ENCODE peak calls at places on chromosomes 12 and 14, in six cellular contexts. V is heart left ventricle, W is lung, R is WERI-Rb-1, O is Peyer's patch, C is colonic mucosa. Y is an unnamed sample.

GRCh38 chr14:75589896-75590295 is 11.5 kb downstream of the FLVCR2 start:
- DNase-seq in C (no peak), W (no peak), V (no peak), R (no peak), O (no peak), Y (no peak)

GRCh38 chr12:46264057-46264456 is 4.8 kb downstream of the SLC38A1 start:
- DNase-seq in C (no peak), O (no peak), R (no peak), V (no peak), W (no peak), Y (no peak)

GRCh38 chr12:94266796-94267529 is 118.6 kb downstream of the PLXNC1 start:
- DNase-seq in V (no peak), R (no peak), O (no peak), W (no peak), C (no peak), Y (peak; percentile 7)

GRCh38 chr12:27779416-27779815 is 617 bp upstream of the KLHL42 start:
- DNase-seq in W (no peak), C (peak; percentile 33), R (peak; percentile 62), O (peak; percentile 25), V (no peak), Y (no peak)

GRCh38 chr12:27864521-27864920 is 84.5 kb upstream of the MANSC4 start:
- DNase-seq in O (no peak), V (no peak), R (no peak), C (no peak), W (no peak), Y (no peak)

GRCh38 chr12:29908154-29908553 is 124.4 kb upstream of the TMTC1 start:
- DNase-seq in C (no peak), V (no peak), W (no peak), R (no peak), O (no peak), Y (no peak)

GRCh38 chr14:68506645-68507405 is 286.0 kb downstream of the ZFP36L1 start:
- DNase-seq in C (no peak), R (no peak), V (no peak), O (peak; percentile 68), W (peak; percentile 47), Y (no peak)

GRCh38 chr14:73289729-73290128 is 52.4 kb downstream of the PAPLN start:
- DNase-seq in O (no peak), C (no peak), V (no peak), W (no peak), R (no peak), Y (no peak)

GRCh38 chr12:76117067-76117691 is 32.7 kb upstream of the NAP1L1 start:
- DNase-seq in C (no peak), O (no peak), V (no peak), W (no peak), R (no peak), Y (no peak)

GRCh38 chr14:99075061-99075460 is 196.9 kb downstream of the BCL11B start:
- DNase-seq in V (no peak), C (peak; percentile 7), R (no peak), O (no peak), W (peak; percentile 25), Y (no peak)

GRCh38 chr12:5789469-5789968 is 155.5 kb downstream of the ANO2 start:
- DNase-seq in R (no peak), O (no peak), W (peak; percentile 31), V (no peak), C (no peak), Y (no peak)

GRCh38 chr12:65699251-65699650 is 125.0 kb upstream of the HMGA2 start:
- DNase-seq in W (no peak), C (no peak), V (no peak), R (no peak), O (no peak), Y (peak; percentile 49)

GRCh38 chr14:59918824-59919581 is 941 bp upstream of the LRRC9 start:
- DNase-seq in R (peak; percentile 37), C (no peak), W (no peak), O (no peak), V (peak; percentile 26), Y (no peak)

GRCh38 chr14:90518941-90519256 is 122.1 kb downstream of the CALM1 start:
- DNase-seq in V (peak; percentile 25), O (no peak), W (no peak), C (peak; percentile 70), R (peak; percentile 52), Y (no peak)

GRCh38 chr14:67335781-67336180 is 23.8 kb downstream of the ATP6V1D start:
- DNase-seq in O (no peak), R (peak; percentile 20), C (no peak), V (no peak), W (no peak), Y (no peak)

GRCh38 chr14:64762044-64763034 is 58.1 kb downstream of the PLEKHG3 start:
- DNase-seq in V (peak; percentile 92), C (peak; percentile 89), R (peak; percentile 62), W (peak; percentile 57), O (no peak), Y (peak; percentile 81)

GRCh38 chr12:88416155-88416554 is 164.1 kb downstream of the KITLG start:
- DNase-seq in O (no peak), R (no peak), W (no peak), V (no peak), C (no peak), Y (no peak)

GRCh38 chr12:85155791-85156190 is 119.6 kb downstream of the LRRIQ1 start:
- DNase-seq in C (no peak), W (no peak), V (no peak), O (no peak), R (no peak), Y (no peak)

GRCh38 chr12:13570005-13570694 is 373.6 kb downstream of the EMP1 start:
- DNase-seq in W (no peak), C (no peak), O (no peak), R (no peak), V (no peak), Y (no peak)

GRCh38 chr12:32139064-32139421 is 32.4 kb downstream of the BICD1 start:
- DNase-seq in O (peak; percentile 76), V (no peak), R (no peak), C (peak; percentile 20), W (no peak), Y (no peak)

GRCh38 chr12:104938371-104938770 is 19.7 kb downstream of the SLC41A2 start:
- DNase-seq in W (no peak), C (no peak), V (no peak), R (no peak), O (no peak), Y (no peak)

GRCh38 chr14:104686624-104687517 is 2.5 kb upstream of the INF2 start:
- DNase-seq in V (no peak), R (no peak), W (no peak), O (peak; percentile 43), C (peak; percentile 70), Y (no peak)

GRCh38 chr14:79585845-79586244 is 625.5 kb downstream of the DIO2 start:
- DNase-seq in C (no peak), R (no peak), V (no peak), W (no peak), O (no peak), Y (peak; percentile 67)

GRCh38 chr14:20247651-20248246 is 8.7 kb downstream of the OR11H4 start:
- DNase-seq in R (no peak), W (no peak), C (no peak), O (no peak), V (no peak), Y (no peak)

GRCh38 chr14:83485591-83485990 is 1951.9 kb upstream of the SEL1L start:
- DNase-seq in R (no peak), V (no peak), W (no peak), C (no peak), O (no peak), Y (no peak)

GRCh38 chr14:100602621-100603020 is 15.4 kb upstream of the BEGAIN start:
- DNase-seq in O (no peak), V (no peak), R (no peak), W (no peak), C (no peak), Y (no peak)

GRCh38 chr14:61812347-61813100 is 50.3 kb downstream of the SNAPC1 start:
- DNase-seq in V (no peak), C (no peak), W (no peak), R (peak; percentile 37), O (no peak), Y (no peak)

GRCh38 chr14:61811882-61812346 is 49.7 kb downstream of the SNAPC1 start:
- DNase-seq in R (no peak), C (no peak), O (no peak), V (no peak), W (no peak), Y (no peak)

DNA sequence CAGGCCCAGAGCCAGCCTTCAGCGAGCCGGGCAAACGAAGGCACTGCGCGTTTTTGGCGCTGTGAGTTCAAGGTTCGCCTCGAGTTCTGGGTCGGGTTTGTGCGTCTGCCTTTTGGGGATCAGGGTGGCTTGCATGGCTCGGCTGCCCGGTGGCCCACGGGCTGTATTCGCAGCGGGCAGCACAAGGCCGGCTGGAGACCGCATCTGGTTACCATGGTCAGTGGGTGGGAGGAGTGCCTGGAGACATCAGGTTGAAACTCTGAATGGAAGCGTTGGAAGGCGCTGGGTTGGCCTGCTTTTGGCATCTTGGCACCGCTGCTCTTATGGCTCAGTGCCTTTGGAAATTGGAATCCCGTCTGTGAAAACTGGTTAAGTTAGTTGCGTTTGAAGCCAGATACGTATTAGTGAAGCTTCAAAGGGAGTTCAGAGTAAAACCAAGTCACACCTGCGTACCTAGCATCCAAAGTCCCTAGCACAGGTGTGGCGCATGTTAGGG is 50.9 kb downstream of the SNAPC1 start:
- DNase-seq in W (no peak), R (no peak), C (no peak), O (no peak), V (no peak), Y (no peak)
- H3K4me3 ChIP-seq in W (no peak overlapping the region), R (peak overlapping the region; percentile 47), C (no peak overlapping the region), O (no peak overlapping the region), V (peak overlapping the region; percentile 56), Y (peak overlapping the region; percentile 35)

GRCh38 chr14:89344871-89345270 is 72.2 kb downstream of the FOXN3 start:
- DNase-seq in O (no peak), W (no peak), R (no peak), V (peak; percentile 30), C (no peak), Y (no peak)
- H3K27ac ChIP-seq in O (no peak overlapping the region), W (no peak overlapping the region), R (no peak overlapping the region), V (no peak overlapping the region), C (no peak overlapping the region), Y (no peak overlapping the region)

DNA sequence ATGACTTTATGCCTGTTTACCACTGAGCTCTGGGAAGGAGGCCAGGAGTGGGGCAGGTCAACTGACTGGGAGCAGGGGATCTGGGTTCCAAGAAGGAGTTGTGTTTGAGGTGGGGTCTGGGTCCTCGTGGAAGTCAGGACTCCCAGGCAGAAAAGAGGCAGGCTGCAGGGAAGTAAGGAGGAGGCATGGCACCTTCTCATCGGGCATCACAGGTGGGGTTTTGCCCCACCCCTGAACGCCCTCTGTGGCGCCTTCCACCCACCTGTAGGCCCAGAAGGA is 386 bp downstream of the LTB4R2 start:
- DNase-seq in V (no peak), O (no peak), R (no peak), C (peak; percentile 75), W (no peak), Y (no peak)
- H3K4me3 ChIP-seq in V (peak overlapping the region; percentile 53), O (peak overlapping the region; percentile 44), R (no peak overlapping the region), C (peak overlapping the region; percentile 50), W (peak overlapping the region; percentile 42), Y (no peak overlapping the region)

DNA sequence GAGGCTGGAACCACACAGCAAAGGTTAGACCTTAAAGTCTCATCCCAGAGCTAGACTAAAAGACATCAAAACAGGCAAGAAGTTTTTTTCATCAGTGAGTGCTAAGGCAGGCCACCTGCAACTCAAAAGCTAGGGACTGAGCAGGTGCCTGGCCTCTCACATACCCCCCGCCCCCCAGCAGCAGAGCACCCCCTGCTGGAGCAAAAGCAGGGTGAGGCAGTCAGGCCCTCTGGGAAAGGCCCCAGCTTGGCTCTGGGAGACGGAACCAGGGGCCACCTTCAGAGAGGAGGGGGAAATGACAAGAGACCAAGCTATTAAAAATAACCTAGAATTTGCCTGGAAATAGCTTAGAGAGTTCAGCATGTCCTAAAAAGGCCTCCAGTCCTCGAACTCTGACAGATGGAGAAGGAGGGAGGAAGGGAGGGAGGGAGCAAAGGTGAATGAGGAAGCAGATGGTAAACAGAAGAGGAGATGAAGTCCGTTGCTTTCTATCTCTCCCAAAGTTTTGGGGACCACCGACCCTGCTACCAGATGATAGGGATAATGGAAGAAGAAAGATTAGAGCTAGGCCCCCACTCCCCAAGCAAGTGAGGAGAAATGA is 1.8 kb downstream of the ITGA7 start:
- DNase-seq in V (peak; percentile 61), W (no peak), O (no peak), R (peak; percentile 50), C (peak; percentile 32), Y (no peak)
- H3K27ac ChIP-seq in V (peak overlapping the region; percentile 94), W (no peak overlapping the region), O (no peak overlapping the region), R (no peak overlapping the region), C (no peak overlapping the region), Y (no peak overlapping the region)